ENCODE peak calls at places on chromosomes 6 and 20, in nine cellular contexts. L is fibroblast of lung; Z is AG10803; P is LoVo; H is heart right ventricle; Q is HCT116; R is AG20443; U is caudate nucleus; N is stimulated activated CD8-positive, alpha-beta memory T cell treated with anti-CD3 and anti-CD28 coated beads, Interleukin-7, amount 100 ng/mL, for 4 hours. I is an unnamed sample.

GRCh38 chr6:77652739-77653138 is at the start of gene MEI4:
- DNase-seq in Q (no peak), Z (no peak), H (no peak), U (no peak), R (no peak), P (no peak), L (no peak), N (no peak), I (no peak)

GRCh38 chr20:59434950-59435349 is 134.5 kb downstream of the EDN3 start:
- DNase-seq in Q (no peak), N (no peak), P (no peak), Z (no peak), R (no peak), H (no peak), L (no peak), U (no peak), I (no peak)

GRCh38 chr20:51570755-51571469 is 28.4 kb upstream of the NFATC2 start:
- DNase-seq in H (peak; percentile 67), N (no peak), P (no peak), U (peak; percentile 49), L (peak; percentile 31), Q (no peak), Z (peak; percentile 30), R (peak; percentile 64), I (peak; percentile 39)

GRCh38 chr20:58309607-58310290 is at the start of gene RAB22A:
- DNase-seq in Z (peak; percentile 80), U (peak; percentile 55), R (peak; percentile 99), Q (peak; percentile 39), N (peak; percentile 54), P (peak; percentile 88), H (peak; percentile 77), L (peak; percentile 82), I (peak; percentile 77)

GRCh38 chr6:116215414-116215813 is 38.5 kb downstream of the TSPYL4 start:
- DNase-seq in R (no peak), Q (no peak), H (no peak), Z (no peak), L (no peak), N (no peak), P (no peak), U (no peak), I (no peak)

GRCh38 chr6:142174681-142175080 is 27.6 kb downstream of the VTA1 start:
- DNase-seq in H (no peak), R (no peak), L (no peak), U (no peak), Q (no peak), P (no peak), N (no peak), Z (peak; percentile 60), I (no peak)

GRCh38 chr6:28648035-28648877 is 122.6 kb downstream of the GPX5 start:
- DNase-seq in P (peak; percentile 68), H (peak; percentile 20), Z (peak; percentile 71), R (peak; percentile 55), U (peak; percentile 73), L (peak; percentile 79), Q (peak; percentile 75), N (no peak), I (peak; percentile 84)

GRCh38 chr6:130033999-130034814 is 15.8 kb downstream of the L3MBTL3 start:
- DNase-seq in P (peak; percentile 54), Q (peak; percentile 79), Z (peak; percentile 88), R (peak; percentile 78), H (no peak), L (peak; percentile 87), N (no peak), U (no peak), I (peak; percentile 44)

GRCh38 chr20:15596220-15596875 is 976.9 kb downstream of the KIF16B start:
- DNase-seq in H (no peak), R (no peak), Z (no peak), U (no peak), N (no peak), P (no peak), Q (no peak), L (no peak), I (no peak)

GRCh38 chr6:41723178-41723935 is 12.1 kb downstream of the TFEB start:
- DNase-seq in N (no peak), L (peak; percentile 89), R (peak; percentile 92), H (peak; percentile 83), Q (no peak), Z (peak; percentile 91), P (no peak), U (peak; percentile 25), I (peak; percentile 56)

GRCh38 chr20:62734336-62734735 is 25.7 kb downstream of the NTSR1 start:
- DNase-seq in P (no peak), U (no peak), H (no peak), R (no peak), Z (no peak), N (no peak), L (no peak), Q (no peak), I (no peak)

GRCh38 chr6:47476794-47477496 is 644 bp upstream of the CD2AP start:
- DNase-seq in P (peak; percentile 16), Z (no peak), N (no peak), R (no peak), Q (no peak), H (no peak), U (no peak), L (peak; percentile 8), I (no peak)

GRCh38 chr20:41587956-41588355 is 30.2 kb downstream of the CHD6 start:
- DNase-seq in N (no peak), R (peak; percentile 86), U (no peak), L (peak; percentile 62), Q (no peak), Z (peak; percentile 88), H (no peak), P (no peak), I (peak; percentile 72)

GRCh38 chr6:118722820-118723526 is 71.6 kb upstream of the CEP85L start:
- DNase-seq in N (no peak), Q (no peak), U (no peak), R (peak; percentile 30), L (no peak), Z (no peak), H (no peak), P (no peak), I (no peak)

GRCh38 chr6:15341311-15341710 is 95.4 kb downstream of the JARID2 start:
- DNase-seq in R (no peak), N (no peak), P (peak; percentile 7), Q (peak; percentile 8), H (no peak), Z (no peak), U (no peak), L (no peak), I (no peak)

GRCh38 chr6:124298682-124299081 is 495.0 kb downstream of the NKAIN2 start:
- DNase-seq in Z (no peak), Q (no peak), U (no peak), L (no peak), P (no peak), N (no peak), H (no peak), R (no peak), I (no peak)

GRCh38 chr20:36355469-36356171 is 49.5 kb downstream of the DLGAP4 start:
- DNase-seq in R (no peak), L (no peak), Q (peak; percentile 18), U (no peak), P (no peak), N (no peak), H (no peak), Z (no peak), I (no peak)